ENCODE peak calls at places on chromosomes 12 and 14, in four cellular contexts. M is endothelial cell, B is neural progenitor cell, A is fibroblast of the aortic adventitia. E is an unnamed sample.

GRCh38 chr14:75217508-75218206 is 41.2 kb upstream of the TMED10 start:
- DNase-seq in B (no peak), A (no peak), M (no peak), E (no peak)

GRCh38 chr12:87952850-87953249 is 76.4 kb downstream of the C12orf50 start:
- DNase-seq in A (no peak), M (no peak), B (peak; percentile 46), E (no peak)

GRCh38 chr12:96720363-96720705 is 186.7 kb upstream of the NEDD1 start:
- DNase-seq in A (no peak), M (no peak), B (no peak), E (peak; percentile 22)

GRCh38 chr12:67816269-67816668 is 167.7 kb downstream of the DYRK2 start:
- DNase-seq in M (no peak), B (no peak), A (no peak), E (no peak)

GRCh38 chr14:68283378-68284123 is 464.0 kb downstream of the RAD51B start:
- DNase-seq in A (peak; percentile 46), B (no peak), M (no peak), E (no peak)

GRCh38 chr12:661720-662486 is 1.3 kb downstream of the NINJ2 start:
- DNase-seq in M (no peak), A (no peak), B (no peak), E (no peak)

GRCh38 chr14:62081012-62081612 is 318.9 kb downstream of the SNAPC1 start:
- DNase-seq in M (no peak), A (no peak), B (no peak), E (no peak)

GRCh38 chr14:76701981-76702380 is 59.3 kb upstream of the VASH1 start:
- DNase-seq in A (peak; percentile 13), B (no peak), M (no peak), E (no peak)

GRCh38 chr12:114759635-114760034 is 75.7 kb upstream of the TBX3 start:
- DNase-seq in B (no peak), A (no peak), M (no peak), E (no peak)

GRCh38 chr12:124230117-124230757 is 64.7 kb upstream of the RFLNA start:
- DNase-seq in A (no peak), B (no peak), M (no peak), E (no peak)

GRCh38 chr14:36363704-36364103 is 43.3 kb upstream of the MBIP start:
- DNase-seq in M (no peak), A (peak; percentile 6), B (no peak), E (no peak)

GRCh38 chr14:55704654-55705053 is 124.6 kb downstream of the KTN1 start:
- DNase-seq in B (no peak), A (no peak), M (no peak), E (no peak)

GRCh38 chr14:55707365-55707804 is 127.4 kb downstream of the KTN1 start:
- DNase-seq in B (peak; percentile 46), A (peak; percentile 75), M (no peak), E (no peak)

GRCh38 chr14:55706341-55706684 is 126.3 kb downstream of the KTN1 start:
- DNase-seq in B (no peak), A (no peak), M (no peak), E (no peak)

GRCh38 chr14:55706893-55707292 is 126.9 kb downstream of the KTN1 start:
- DNase-seq in A (no peak), M (no peak), B (no peak), E (no peak)

DNA sequence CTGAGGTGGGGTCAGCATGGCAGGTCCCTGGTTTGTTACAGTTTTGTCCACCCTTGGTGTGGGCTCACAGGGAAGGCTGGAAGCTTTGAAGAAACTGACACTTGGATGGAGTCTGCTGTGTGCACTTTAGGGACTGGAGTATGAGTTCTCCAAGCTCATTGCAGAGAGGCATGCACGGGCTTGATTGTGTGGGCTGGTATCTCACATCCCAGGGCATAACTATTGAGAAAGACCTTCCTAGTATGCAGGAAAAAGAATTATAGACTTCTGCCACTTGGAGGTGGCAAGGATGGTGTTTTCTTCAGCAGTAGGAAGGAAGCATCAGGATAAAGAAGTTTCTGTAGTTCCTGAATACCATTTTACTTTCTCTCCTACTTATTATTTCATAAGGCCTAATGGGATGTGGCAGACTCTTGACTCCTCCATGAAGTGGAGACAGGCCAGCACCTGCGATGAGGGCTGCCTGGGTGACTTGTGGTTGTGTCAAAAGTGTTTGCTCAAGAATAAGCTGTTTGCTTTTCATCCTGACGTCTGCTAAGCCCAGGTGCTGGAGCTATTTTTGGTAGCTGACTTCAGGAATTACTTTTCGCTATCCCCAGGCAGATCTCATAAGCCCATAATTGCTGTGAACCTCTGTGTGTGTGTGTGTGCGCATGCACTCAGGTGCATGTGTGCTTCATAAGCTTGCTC is 125.8 kb downstream of the KTN1 start:
- DNase-seq in A (no peak), M (no peak), B (no peak), E (no peak)
- TF ChIP-seq CTCF in A (no peak), M (no peak), B (no peak), E (no peak)

DNA sequence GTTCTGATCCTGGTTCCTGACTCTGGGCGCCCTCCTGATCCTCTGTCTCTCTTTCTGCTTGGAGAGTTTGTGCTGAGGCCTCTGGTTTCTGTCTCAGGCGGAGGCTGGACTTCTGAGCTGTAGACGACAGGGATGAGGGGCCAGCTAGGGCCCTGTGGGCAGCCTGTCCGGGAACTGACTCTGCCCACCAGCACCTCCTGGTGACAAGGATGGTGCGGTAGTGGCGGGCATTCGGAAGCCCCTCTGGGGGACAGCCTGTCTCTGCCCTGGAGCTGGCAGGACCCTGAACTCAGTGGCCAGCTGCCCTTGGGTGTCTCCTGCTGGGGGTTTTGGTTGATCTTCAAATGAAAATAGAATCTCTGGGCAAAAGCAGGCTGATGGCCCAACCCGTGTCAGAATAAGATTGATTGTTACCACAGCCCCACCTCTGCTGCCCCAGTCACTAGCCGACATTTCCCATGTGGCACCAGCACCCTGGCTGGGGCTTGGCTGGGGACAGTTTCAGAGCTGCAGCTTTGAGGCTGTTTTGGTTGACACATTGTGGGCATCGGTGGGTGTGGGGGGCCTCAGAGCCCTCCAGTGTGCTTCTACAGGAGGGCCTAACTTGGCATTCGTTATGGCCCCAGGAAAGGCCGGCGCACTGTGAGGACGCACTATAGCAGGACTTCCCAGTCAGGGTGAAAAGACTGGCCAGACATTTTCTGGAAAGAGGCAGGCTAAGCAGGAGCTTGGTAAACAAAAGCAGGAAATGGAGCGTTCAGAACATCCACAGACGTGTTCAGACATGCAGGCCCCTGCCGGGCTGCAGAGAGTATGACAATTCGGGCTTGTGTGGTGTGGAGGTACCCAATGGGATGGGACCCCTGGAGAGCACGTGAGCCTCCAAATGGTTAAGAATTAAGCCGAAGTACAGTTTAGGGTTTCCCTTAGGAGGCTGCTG is 16.1 kb downstream of the KRT80 start:
- DNase-seq in M (peak; percentile 57), A (no peak), B (peak; percentile 28), E (peak; percentile 14)
- TF ChIP-seq CTCF in M (peak; percentile 45), A (peak; percentile 24), B (peak; percentile 15), E (no peak)

GRCh38 chr12:6939187-6939540 is 4.5 kb upstream of the RNU7-1 start:
- DNase-seq in B (no peak), M (no peak), A (no peak), E (no peak)

GRCh38 chr12:6936642-6937480 is 6.8 kb upstream of the RNU7-1 start:
- DNase-seq in A (no peak), B (no peak), M (no peak), E (no peak)

GRCh38 chr12:6937481-6938352 is 5.9 kb upstream of the RNU7-1 start:
- DNase-seq in A (peak; percentile 92), B (peak; percentile 97), M (peak; percentile 86), E (peak; percentile 91)

GRCh38 chr12:6936378-6936638 is 7.3 kb upstream of the RNU7-1 start:
- DNase-seq in M (no peak), B (no peak), A (no peak), E (no peak)

DNA sequence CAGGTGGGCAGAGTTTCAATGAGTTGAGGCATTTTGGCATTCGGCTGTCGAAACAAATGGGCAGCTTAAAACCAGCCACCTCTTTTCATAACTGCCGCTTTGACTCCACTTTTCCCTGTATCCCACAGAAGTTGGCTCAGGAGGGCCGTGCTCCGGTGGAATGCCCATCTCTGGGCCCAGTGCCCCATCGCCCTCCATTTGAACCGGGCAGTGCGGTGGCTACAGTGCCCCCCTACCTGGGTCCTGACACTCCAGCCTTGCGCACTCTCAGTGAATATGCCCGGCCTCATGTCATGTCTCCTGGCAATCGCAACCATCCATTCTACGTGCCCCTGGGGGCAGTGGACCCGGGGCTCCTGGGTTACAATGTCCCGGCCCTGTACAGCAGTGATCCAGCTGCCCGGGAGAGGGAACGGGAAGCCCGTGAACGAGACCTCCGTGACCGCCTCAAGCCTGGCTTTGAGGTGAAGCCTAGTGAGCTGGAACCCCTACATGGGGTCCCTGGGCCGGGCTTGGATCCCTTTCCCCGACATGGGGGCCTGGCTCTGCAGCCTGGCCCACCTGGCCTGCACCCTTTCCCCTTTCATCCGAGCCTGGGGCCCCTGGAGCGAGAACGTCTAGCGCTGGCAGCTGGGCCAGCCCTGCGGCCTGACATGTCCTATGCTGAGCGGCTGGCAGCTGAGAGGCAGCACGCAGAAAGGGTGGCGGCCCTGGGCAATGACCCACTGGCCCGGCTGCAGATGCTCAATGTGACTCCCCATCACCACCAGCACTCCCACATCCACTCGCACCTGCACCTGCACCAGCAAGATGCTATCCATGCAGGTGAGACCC is 5.0 kb upstream of the RNU7-1 start:
- DNase-seq in A (no peak), M (no peak), B (no peak), E (no peak)
- TF ChIP-seq CTCF in A (no peak), M (no peak), B (no peak), E (peak; percentile 33)

GRCh38 chr12:93098077-93098476 is 169.0 kb upstream of the EEA1 start:
- DNase-seq in A (peak; percentile 40), B (peak; percentile 70), M (peak; percentile 59), E (peak; percentile 27)
- TF ChIP-seq CTCF in A (peak; percentile 50), B (peak; percentile 70), M (peak; percentile 85), E (peak; percentile 82)